ENCODE peak calls at places on chromosome 21, in nine cellular contexts. N is neural progenitor cell, D is LNCaP clone FGC, T is cardiac fibroblast, Y is upper lobe of right lung, S is ovary, U is Calu3, J is GM12865, V is HFF-Myc. R is an unnamed sample.

GRCh38 chr21:32137266-32137665 is 141.6 kb downstream of the MIS18A start:
- DNase-seq in N (no peak), D (no peak), T (no peak), Y (no peak), S (no peak), U (no peak), J (peak; percentile 36), V (no peak), R (no peak)

GRCh38 chr21:43812957-43813730 is 23.8 kb downstream of the RRP1 start:
- DNase-seq in N (no peak), D (no peak), T (no peak), Y (no peak), S (no peak), U (no peak), J (no peak), V (no peak), R (no peak)

GRCh38 chr21:21295303-21295702 is 297.1 kb downstream of the NCAM2 start:
- DNase-seq in N (no peak), D (no peak), T (no peak), Y (no peak), S (no peak), U (no peak), J (no peak), V (no peak), R (no peak)

GRCh38 chr21:29002442-29003144 is 9.9 kb upstream of the LTN1 start:
- DNase-seq in N (peak; percentile 96), D (peak; percentile 94), T (peak; percentile 98), Y (peak; percentile 98), S (peak; percentile 94), U (peak; percentile 87), J (peak; percentile 99), V (peak; percentile 92), R (peak; percentile 96)

GRCh38 chr21:38858429-38859205 is 52.9 kb downstream of the ETS2 start:
- DNase-seq in N (no peak), D (no peak), T (no peak), Y (no peak), S (no peak), U (no peak), J (no peak), V (no peak), R (no peak)

GRCh38 chr21:37868896-37869295 is 47.4 kb downstream of the KCNJ6 start:
- DNase-seq in N (no peak), D (no peak), T (no peak), Y (no peak), S (no peak), U (no peak), J (no peak), V (no peak), R (no peak)

GRCh38 chr21:19557488-19557887 is 1153.9 kb upstream of the TMPRSS15 start:
- DNase-seq in N (no peak), D (no peak), T (no peak), Y (no peak), S (no peak), U (no peak), J (no peak), V (no peak), R (no peak)

GRCh38 chr21:37566790-37567725 is 200.5 kb downstream of the DYRK1A start:
- DNase-seq in N (no peak), D (no peak), T (peak; percentile 21), Y (no peak), S (peak; percentile 42), U (no peak), J (no peak), V (no peak), R (no peak)

GRCh38 chr21:33013618-33014017 is 12.1 kb upstream of the OLIG2 start:
- DNase-seq in N (peak; percentile 29), D (no peak), T (no peak), Y (no peak), S (no peak), U (no peak), J (no peak), V (no peak), R (no peak)

GRCh38 chr21:36235058-36235582 is 78.5 kb downstream of the DOP1B start:
- DNase-seq in N (peak; percentile 41), D (no peak), T (peak; percentile 56), Y (no peak), S (no peak), U (peak; percentile 6), J (no peak), V (no peak), R (no peak)

GRCh38 chr21:29295066-29295650 is 3.6 kb upstream of the BACH1 start:
- DNase-seq in N (no peak), D (no peak), T (no peak), Y (no peak), S (no peak), U (no peak), J (peak; percentile 88), V (no peak), R (no peak)

GRCh38 chr21:40115775-40116174 is 248.5 kb downstream of the PCP4 start:
- DNase-seq in N (no peak), D (no peak), T (no peak), Y (no peak), S (no peak), U (no peak), J (no peak), V (no peak), R (no peak)

GRCh38 chr21:40118527-40118926 is 251.3 kb downstream of the PCP4 start:
- DNase-seq in N (no peak), D (no peak), T (no peak), Y (no peak), S (no peak), U (no peak), J (no peak), V (no peak), R (no peak)

GRCh38 chr21:40117236-40117635 is 250.0 kb downstream of the PCP4 start:
- DNase-seq in N (no peak), D (no peak), T (no peak), Y (no peak), S (no peak), U (no peak), J (no peak), V (no peak), R (no peak)

DNA sequence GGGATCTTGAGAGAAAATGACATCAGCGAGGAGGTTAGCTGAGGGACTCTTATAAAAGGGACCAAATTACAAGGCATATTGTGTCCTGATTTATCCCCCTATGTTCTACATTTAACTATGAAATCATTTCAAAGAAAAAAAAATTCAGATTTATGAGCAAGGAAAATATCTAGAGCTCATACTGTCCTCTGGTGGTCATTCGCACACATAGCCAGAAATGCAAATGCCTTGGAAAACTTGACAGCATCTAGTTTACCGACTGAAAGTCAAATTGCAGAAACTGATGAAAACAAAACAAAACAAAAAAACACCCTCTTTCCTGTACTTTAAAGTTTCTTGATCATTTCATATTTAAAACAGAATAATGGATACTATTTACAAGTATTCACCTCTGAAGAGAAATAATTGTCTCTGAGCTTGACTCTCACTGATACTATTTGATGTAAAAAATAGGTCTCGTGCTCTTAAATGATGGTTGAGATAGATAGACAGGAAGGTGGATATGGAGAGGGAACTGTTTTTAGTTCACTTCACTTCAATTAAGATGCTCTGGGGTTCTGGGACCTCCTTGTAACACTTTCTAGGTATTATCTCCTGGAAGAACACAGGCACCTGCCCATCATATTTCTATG is 253.8 kb downstream of the PCP4 start:
- DNase-seq in N (peak; percentile 42), D (no peak), T (peak; percentile 8), Y (no peak), S (no peak), U (no peak), J (no peak), V (no peak), R (no peak)
- TF ChIP-seq CTCF in N (peak; percentile 97), D (peak; percentile 87), T (peak; percentile 59), Y (peak; percentile 73), S (peak; percentile 15), U (peak; percentile 32), J (peak; percentile 50), V (peak; percentile 40), R (no peak)

GRCh38 chr21:34543017-34543416 is 31.0 kb upstream of the KCNE1 start:
- DNase-seq in N (no peak), D (no peak), T (no peak), Y (no peak), S (no peak), U (no peak), J (no peak), V (no peak), R (no peak)

GRCh38 chr21:34545079-34545884 is 33.3 kb upstream of the KCNE1 start:
- DNase-seq in N (peak; percentile 53), D (no peak), T (peak; percentile 81), Y (peak; percentile 81), S (no peak), U (peak; percentile 77), J (peak; percentile 86), V (no peak), R (peak; percentile 78)

GRCh38 chr21:34548782-34549376 is 36.9 kb upstream of the KCNE1 start:
- DNase-seq in N (no peak), D (no peak), T (no peak), Y (no peak), S (no peak), U (no peak), J (no peak), V (no peak), R (no peak)

GRCh38 chr21:34546556-34546955 is 34.5 kb upstream of the KCNE1 start:
- DNase-seq in N (no peak), D (no peak), T (no peak), Y (no peak), S (no peak), U (no peak), J (no peak), V (no peak), R (no peak)

GRCh38 chr21:34544032-34544496 is 32.1 kb upstream of the KCNE1 start:
- DNase-seq in N (peak; percentile 53), D (peak; percentile 32), T (peak; percentile 87), Y (peak; percentile 73), S (no peak), U (peak; percentile 85), J (peak; percentile 91), V (peak; percentile 62), R (peak; percentile 22)
- TF ChIP-seq CTCF in N (peak; percentile 46), D (peak; percentile 45), T (peak; percentile 79), Y (peak; percentile 64), S (no peak), U (peak; percentile 46), J (peak; percentile 54), V (peak; percentile 70), R (no peak)

DNA sequence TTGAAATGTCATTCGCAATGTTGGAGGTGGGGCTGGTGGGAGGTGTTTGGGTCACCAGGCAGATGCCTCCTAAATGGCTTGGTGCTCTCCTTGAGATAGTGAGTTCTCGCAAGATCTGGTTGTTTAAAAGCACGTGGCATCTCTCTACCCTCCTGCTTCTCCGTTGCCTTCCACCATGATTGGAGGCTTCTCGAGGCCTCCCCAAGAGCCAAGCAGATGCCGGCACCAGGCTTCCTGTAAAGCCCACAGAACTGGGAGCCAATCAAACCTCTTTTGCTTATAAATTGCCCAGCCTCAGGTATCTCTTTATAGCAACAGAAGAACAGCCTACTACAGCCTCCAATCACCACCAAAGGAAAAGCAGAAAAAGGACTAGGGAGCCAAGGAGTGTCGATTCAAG is 80.5 kb downstream of the PDE9A start:
- DNase-seq in N (no peak), D (no peak), T (no peak), Y (no peak), S (no peak), U (no peak), J (no peak), V (no peak), R (no peak)
- TF ChIP-seq CTCF in N (no peak), D (no peak), T (no peak), Y (no peak), S (no peak), U (no peak), J (no peak), V (no peak), R (no peak)

DNA sequence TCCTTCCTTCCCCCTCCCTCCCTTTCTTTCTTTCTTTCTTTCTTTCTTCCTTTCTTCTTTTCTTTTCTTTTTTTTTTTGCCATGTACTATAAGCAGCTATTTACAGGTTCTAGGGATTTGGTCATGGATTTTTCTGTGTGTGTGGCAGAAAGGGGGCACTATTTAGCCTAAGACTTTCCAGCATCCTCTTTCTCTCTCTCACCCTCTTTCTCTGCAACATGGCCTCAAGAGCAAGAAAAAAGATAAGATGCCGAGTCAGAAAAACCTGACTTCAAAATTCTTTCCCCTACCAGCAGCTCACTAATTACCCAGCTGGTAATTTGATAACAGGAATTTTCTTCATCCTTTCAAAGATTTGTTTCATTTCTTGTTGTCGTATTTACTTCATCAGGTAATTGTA is 458.3 kb upstream of the ADAMTS5 start:
- DNase-seq in N (no peak), D (no peak), T (peak; percentile 34), Y (no peak), S (no peak), U (no peak), J (no peak), V (no peak), R (no peak)
- TF ChIP-seq CTCF in N (peak; percentile 38), D (peak; percentile 10), T (no peak), Y (no peak), S (no peak), U (no peak), J (no peak), V (peak; percentile 20), R (no peak)

R was measured in GM20000.